ENCODE peak calls at places on chromosomes 2 and 18, in four cellular contexts. One of them, this sample, is unnamed.

GRCh38 chr2:237669628-237670351 is 42.4 kb downstream of the LRRFIP1 start:
- DNase-seq in RWPE1: no peak
- DNase-seq in A549: peak
- DNase-seq in HCT116: no peak
- DNase-seq in this sample: no peak

GRCh38 chr2:50291535-50291934 is 740.4 kb downstream of the NRXN1 start:
- DNase-seq in RWPE1: no peak
- DNase-seq in HCT116: no peak
- DNase-seq in A549: no peak
- DNase-seq in this sample: no peak

GRCh38 chr18:63159590-63159989 is 160.0 kb downstream of the BCL2 start:
- DNase-seq in A549: no peak
- DNase-seq in RWPE1: no peak
- DNase-seq in HCT116: no peak
- DNase-seq in this sample: no peak

GRCh38 chr2:229408356-229408755 is 137.3 kb upstream of the PID1 start:
- DNase-seq in HCT116: peak
- DNase-seq in A549: peak
- DNase-seq in RWPE1: peak
- DNase-seq in this sample: peak

GRCh38 chr2:187297806-187298205 is 150.2 kb downstream of the CALCRL start:
- DNase-seq in RWPE1: no peak
- DNase-seq in A549: no peak
- DNase-seq in HCT116: no peak
- DNase-seq in this sample: no peak

GRCh38 chr2:1709335-1709605 is 35.0 kb downstream of the PXDN start:
- DNase-seq in A549: no peak
- DNase-seq in HCT116: no peak
- DNase-seq in RWPE1: no peak
- DNase-seq in this sample: no peak

GRCh38 chr18:12838178-12838634 is 45.8 kb downstream of the PTPN2 start:
- DNase-seq in A549: peak
- DNase-seq in RWPE1: peak
- DNase-seq in HCT116: no peak
- DNase-seq in this sample: peak

GRCh38 chr2:47172156-47172921 is 17.2 kb upstream of the STPG4 start:
- DNase-seq in RWPE1: no peak
- DNase-seq in A549: peak
- DNase-seq in HCT116: no peak
- DNase-seq in this sample: no peak

GRCh38 chr18:11689972-11690570 is 1.0 kb downstream of the GNAL start:
- DNase-seq in RWPE1: no peak
- DNase-seq in HCT116: no peak
- DNase-seq in A549: peak
- DNase-seq in this sample: no peak

GRCh38 chr2:156883828-156884615 is 373.5 kb upstream of the GALNT5 start:
- DNase-seq in RWPE1: peak
- DNase-seq in A549: peak
- DNase-seq in HCT116: no peak
- DNase-seq in this sample: peak

GRCh38 chr2:162318280-162319222 is at the start of gene IFIH1:
- DNase-seq in RWPE1: peak
- DNase-seq in A549: peak
- DNase-seq in HCT116: peak
- DNase-seq in this sample: peak

GRCh38 chr2:68505603-68506159 is 38.3 kb downstream of the APLF start:
- DNase-seq in A549: no peak
- DNase-seq in HCT116: no peak
- DNase-seq in RWPE1: no peak
- DNase-seq in this sample: no peak

DNA sequence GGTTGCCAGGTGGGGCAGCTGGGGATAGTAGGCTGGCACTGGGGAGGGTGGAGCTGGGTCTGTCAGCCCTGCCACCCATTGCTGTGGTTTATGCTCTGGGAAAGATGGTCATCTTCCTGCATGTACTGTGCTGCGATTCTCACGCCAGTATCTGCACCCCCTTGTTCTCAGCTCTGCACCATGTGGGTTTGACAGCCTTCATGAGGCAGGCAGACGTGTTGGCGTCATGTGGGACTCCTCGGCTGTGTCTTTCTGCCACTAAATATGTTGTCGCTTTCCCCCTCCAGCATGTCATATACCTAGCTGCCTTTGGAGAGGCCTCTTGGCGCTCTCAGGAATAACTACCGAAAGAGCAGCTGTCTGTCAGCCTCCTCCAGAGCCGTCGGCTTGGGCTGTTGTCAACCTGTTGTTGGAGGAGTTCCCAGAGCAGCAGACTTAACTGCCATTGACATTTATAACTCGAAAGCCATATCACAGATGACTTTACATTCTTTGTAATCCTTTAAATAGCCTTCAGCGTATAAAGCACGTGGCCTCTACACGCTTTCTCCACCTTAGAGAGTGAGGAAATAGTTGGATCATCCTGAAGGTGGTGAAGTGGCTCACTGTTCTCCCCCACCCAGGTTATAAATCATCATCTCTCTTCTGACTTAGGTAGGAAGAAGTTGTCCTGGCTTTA is 80.4 kb upstream of the MGAT5 start:
- DNase-seq in HCT116: no peak
- DNase-seq in RWPE1: peak
- DNase-seq in A549: no peak
- DNase-seq in this sample: peak
- H3K27ac ChIP-seq in HCT116: no peak
- H3K27ac ChIP-seq in RWPE1: no peak
- H3K27ac ChIP-seq in A549: no peak
- H3K27ac ChIP-seq in this sample: no peak

GRCh38 chr18:35028556-35028955 is 12.7 kb upstream of the MAPRE2 start:
- DNase-seq in RWPE1: no peak
- DNase-seq in A549: no peak
- DNase-seq in HCT116: no peak
- DNase-seq in this sample: no peak

GRCh38 chr18:35029770-35030169 is 11.4 kb upstream of the MAPRE2 start:
- DNase-seq in HCT116: no peak
- DNase-seq in RWPE1: no peak
- DNase-seq in A549: no peak
- DNase-seq in this sample: no peak

GRCh38 chr18:35032113-35032512 is 9.1 kb upstream of the MAPRE2 start:
- DNase-seq in RWPE1: no peak
- DNase-seq in HCT116: no peak
- DNase-seq in A549: no peak
- DNase-seq in this sample: no peak

GRCh38 chr18:35029103-35029502 is 12.1 kb upstream of the MAPRE2 start:
- DNase-seq in RWPE1: no peak
- DNase-seq in HCT116: no peak
- DNase-seq in A549: no peak
- DNase-seq in this sample: no peak

DNA sequence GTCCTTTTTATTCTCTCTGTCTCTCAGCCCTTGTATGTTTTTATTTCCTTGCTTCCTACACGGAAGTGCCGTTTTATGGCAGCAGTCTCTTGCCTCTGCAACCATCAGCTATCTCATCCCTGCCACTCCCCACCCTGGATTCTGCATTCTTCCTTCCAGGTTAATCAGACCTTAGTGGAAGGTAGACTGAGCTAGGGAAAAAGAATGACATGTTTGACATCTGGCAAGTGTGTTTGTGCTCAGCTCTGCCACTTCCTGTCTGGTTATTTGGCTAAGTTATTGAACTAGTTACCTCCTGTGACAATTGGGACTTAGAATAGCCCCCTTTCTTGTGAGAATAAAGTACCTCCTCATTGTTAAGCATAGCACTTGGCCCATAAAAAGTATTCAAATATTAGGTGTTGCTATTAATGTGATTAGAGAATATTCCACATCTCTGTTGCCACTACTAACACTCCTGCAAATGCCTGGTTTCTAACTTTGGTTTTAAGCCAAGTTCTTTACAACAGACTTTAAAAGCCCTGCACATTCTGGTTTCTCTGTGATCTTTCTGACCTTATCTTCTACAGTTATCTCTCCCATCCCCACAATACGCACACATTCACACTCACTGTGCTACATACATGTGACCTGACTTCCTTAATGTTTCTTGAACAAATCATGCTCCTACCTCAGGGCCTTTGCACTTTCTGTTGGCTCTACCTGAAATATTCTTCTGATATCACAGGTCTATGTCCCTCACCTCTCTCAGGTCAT is 10.8 kb upstream of the MAPRE2 start:
- DNase-seq in RWPE1: no peak
- DNase-seq in A549: no peak
- DNase-seq in HCT116: no peak
- DNase-seq in this sample: no peak
- H3K27ac ChIP-seq in RWPE1: no peak
- H3K27ac ChIP-seq in A549: no peak
- H3K27ac ChIP-seq in HCT116: no peak
- H3K27ac ChIP-seq in this sample: no peak

GRCh38 chr18:55317832-55318231 is 270.2 kb downstream of the TCF4 start:
- DNase-seq in RWPE1: no peak
- DNase-seq in A549: no peak
- DNase-seq in HCT116: no peak
- DNase-seq in this sample: no peak

GRCh38 chr18:55316615-55317184 is 271.3 kb downstream of the TCF4 start:
- DNase-seq in RWPE1: no peak
- DNase-seq in HCT116: no peak
- DNase-seq in A549: no peak
- DNase-seq in this sample: no peak

GRCh38 chr18:55319517-55319905 is 268.5 kb downstream of the TCF4 start:
- DNase-seq in RWPE1: no peak
- DNase-seq in HCT116: no peak
- DNase-seq in A549: no peak
- DNase-seq in this sample: no peak

GRCh38 chr18:55318864-55319516 is 269.0 kb downstream of the TCF4 start:
- DNase-seq in RWPE1: no peak
- DNase-seq in A549: no peak
- DNase-seq in HCT116: no peak
- DNase-seq in this sample: no peak

DNA sequence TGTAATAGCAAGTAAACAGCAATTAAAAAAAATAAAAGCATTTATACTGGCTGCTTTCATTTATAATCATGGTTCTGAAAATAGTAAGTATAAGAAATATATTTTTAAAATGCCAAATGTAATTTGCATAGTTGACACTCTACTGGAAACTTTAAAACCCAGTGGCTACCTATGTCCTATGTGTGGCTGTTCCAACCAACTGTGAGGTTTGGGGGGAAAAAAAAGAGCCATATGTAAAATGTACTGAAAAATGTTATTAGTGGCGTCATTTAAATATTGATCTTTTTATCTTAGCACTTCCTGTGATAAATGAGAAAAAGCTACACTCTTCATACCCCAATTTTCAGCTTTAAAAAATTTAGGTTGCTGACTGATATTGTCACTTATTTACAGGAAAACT is 270.7 kb downstream of the TCF4 start:
- DNase-seq in A549: no peak
- DNase-seq in RWPE1: no peak
- DNase-seq in HCT116: no peak
- DNase-seq in this sample: no peak
- H3K27ac ChIP-seq in A549: no peak
- H3K27ac ChIP-seq in RWPE1: no peak
- H3K27ac ChIP-seq in HCT116: no peak
- H3K27ac ChIP-seq in this sample: no peak

GRCh38 chr2:60028819-60029218 is 524.6 kb downstream of the BCL11A start:
- DNase-seq in RWPE1: peak
- DNase-seq in HCT116: no peak
- DNase-seq in A549: no peak
- DNase-seq in this sample: peak

GRCh38 chr2:60033325-60033724 is 520.1 kb downstream of the BCL11A start:
- DNase-seq in A549: no peak
- DNase-seq in RWPE1: no peak
- DNase-seq in HCT116: no peak
- DNase-seq in this sample: no peak

DNA sequence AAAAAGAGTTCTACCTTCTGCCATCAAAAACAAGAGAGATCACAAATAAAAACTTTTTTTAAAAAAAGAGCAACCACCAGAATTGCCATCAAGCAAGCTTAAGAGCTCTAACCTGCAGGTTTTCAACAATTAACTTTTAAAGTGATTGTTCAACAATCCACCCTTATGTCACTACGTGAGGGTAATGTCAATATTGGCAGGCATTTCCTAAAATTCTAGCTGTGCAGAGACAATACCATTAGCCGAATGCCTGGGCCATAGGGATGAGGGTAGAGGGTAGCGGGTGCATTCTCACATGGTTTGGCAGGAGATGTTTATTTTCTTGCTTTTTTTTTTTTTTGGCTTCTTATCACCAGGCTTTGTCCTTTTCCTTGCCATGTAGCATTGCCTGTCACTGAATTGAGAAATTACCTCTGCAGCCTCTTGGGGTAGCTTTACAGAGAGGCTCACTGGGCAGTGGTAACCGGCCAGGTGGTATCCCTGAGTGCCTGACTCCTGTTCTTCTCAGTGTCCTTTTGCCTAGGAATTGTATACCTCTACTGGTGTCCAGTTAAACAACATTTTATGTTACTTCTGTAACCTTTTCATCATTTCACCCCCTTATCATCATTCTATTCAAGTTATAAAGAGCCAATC is 524.1 kb downstream of the BCL11A start:
- DNase-seq in A549: no peak
- DNase-seq in HCT116: no peak
- DNase-seq in RWPE1: no peak
- DNase-seq in this sample: no peak
- H3K27ac ChIP-seq in A549: no peak
- H3K27ac ChIP-seq in HCT116: no peak
- H3K27ac ChIP-seq in RWPE1: no peak
- H3K27ac ChIP-seq in this sample: no peak

GRCh38 chr2:31216734-31217133 is 581 bp downstream of the CAPN14 start:
- DNase-seq in A549: no peak
- DNase-seq in HCT116: no peak
- DNase-seq in RWPE1: no peak
- DNase-seq in this sample: no peak
- H3K27ac ChIP-seq in A549: no peak
- H3K27ac ChIP-seq in HCT116: no peak
- H3K27ac ChIP-seq in RWPE1: no peak
- H3K27ac ChIP-seq in this sample: no peak

GRCh38 chr2:20423847-20424246 is 23.0 kb upstream of the RHOB start:
- DNase-seq in HCT116: no peak
- DNase-seq in RWPE1: no peak
- DNase-seq in A549: no peak
- DNase-seq in this sample: no peak
- H3K27ac ChIP-seq in HCT116: no peak
- H3K27ac ChIP-seq in RWPE1: peak
- H3K27ac ChIP-seq in A549: no peak
- H3K27ac ChIP-seq in this sample: no peak

This sample was measured in foreskin keratinocyte.